ENCODE peak calls at places on chromosomes 3 and 15, in five cellular contexts. X is activated T-cell treated with anti-CD3 and anti-CD28 coated beads for 4 hours, C is COR-L47, S is posterior vena cava, H is right cardiac atrium. K is an unnamed sample.

GRCh38 chr15:92869263-92869940 is 30.7 kb upstream of the CHD2 start:
- DNase-seq in C (no peak), S (no peak), H (no peak), X (no peak), K (no peak)

GRCh38 chr15:34942363-34942762 is 27.2 kb downstream of the AQR start:
- DNase-seq in H (no peak), X (no peak), C (no peak), S (no peak), K (no peak)

GRCh38 chr3:126016616-126017015 is 47.6 kb downstream of the ROPN1B start:
- DNase-seq in S (no peak), C (no peak), X (no peak), H (no peak), K (no peak)

GRCh38 chr15:57220220-57220619 is 156.1 kb upstream of the CGNL1 start:
- DNase-seq in X (no peak), S (no peak), C (no peak), H (no peak), K (no peak)

GRCh38 chr3:127560051-127560787 is 30.3 kb downstream of the TPRA1 start:
- DNase-seq in X (no peak), H (no peak), S (no peak), C (peak), K (no peak)

GRCh38 chr3:52041118-52041847 is 15.1 kb downstream of the DUSP7 start:
- DNase-seq in S (no peak), X (no peak), H (no peak), C (no peak), K (no peak)

GRCh38 chr15:97346221-97346620 is 614.3 kb upstream of the ARRDC4 start:
- DNase-seq in H (no peak), C (no peak), S (no peak), X (no peak), K (no peak)

GRCh38 chr3:53846134-53846850 is at the start of the genes CHDH and IL17RB:
- DNase-seq in C (peak), S (no peak), X (no peak), H (peak), K (peak)

GRCh38 chr15:70140543-70141375 is 43.0 kb upstream of the TLE3 start:
- DNase-seq in C (no peak), S (peak), H (no peak), X (peak), K (no peak)

GRCh38 chr15:26844901-26845300 is 22.0 kb upstream of the GABRA5 start:
- DNase-seq in S (no peak), X (no peak), C (no peak), H (no peak), K (no peak)

GRCh38 chr3:190003730-190004129 is 117.0 kb downstream of the P3H2 start:
- DNase-seq in H (no peak), S (no peak), C (no peak), X (no peak), K (peak)

GRCh38 chr15:71752604-71753289 is 57.6 kb upstream of the NR2E3 start:
- DNase-seq in X (no peak), H (no peak), S (no peak), C (peak), K (no peak)

GRCh38 chr3:54538346-54538745 is 389.5 kb downstream of the LRTM1 start:
- DNase-seq in X (no peak), C (no peak), S (no peak), H (no peak), K (no peak)